ENCODE peak calls at places on chromosome X, in four cellular contexts. X is cerebellum, F is MCF 10A, D is midbrain. Y is an unnamed sample.

GRCh38 chrX:131827935-131828334 is 195.2 kb upstream of the STK26 start:
- DNase-seq in X (no peak), F (peak), D (peak), Y (no peak)

GRCh38 chrX:138886769-138887168 is 175.3 kb upstream of the FGF13 start:
- DNase-seq in X (no peak), F (peak), D (no peak), Y (no peak)

GRCh38 chrX:110600745-110601310 is 194.8 kb downstream of the CHRDL1 start:
- DNase-seq in X (no peak), F (peak), D (no peak), Y (no peak)

GRCh38 chrX:24619647-24620046 is 27.5 kb downstream of the PCYT1B start:
- DNase-seq in X (no peak), F (peak), D (peak), Y (peak)

GRCh38 chrX:40383360-40383759 is 197.4 kb upstream of the ATP6AP2 start:
- DNase-seq in X (no peak), F (no peak), D (no peak), Y (no peak)

GRCh38 chrX:54180403-54180802 is 2.7 kb downstream of the FAM120C start:
- DNase-seq in X (no peak), F (no peak), D (no peak), Y (no peak)

GRCh38 chrX:39418936-39419659 is 617.8 kb downstream of the MID1IP1 start:
- DNase-seq in X (peak), F (no peak), D (peak), Y (no peak)

GRCh38 chrX:20517565-20517964 is 250.9 kb upstream of the RPS6KA3 start:
- DNase-seq in X (no peak), F (no peak), D (no peak), Y (no peak)

GRCh38 chrX:24799565-24799964 is 105.8 kb downstream of the POLA1 start:
- DNase-seq in X (no peak), F (no peak), D (no peak), Y (no peak)

GRCh38 chrX:40146471-40147398 is 49.0 kb upstream of the BCOR start:
- DNase-seq in X (peak), F (peak), D (no peak), Y (no peak)

GRCh38 chrX:70432936-70433847 is 10.1 kb downstream of the GDPD2 start:
- DNase-seq in X (no peak), F (no peak), D (no peak), Y (no peak)

GRCh38 chrX:355329-356050 is 31.2 kb downstream of the PPP2R3B start:
- DNase-seq in X (no peak), F (no peak), D (no peak), Y (no peak)

GRCh38 chrX:53050841-53051240 is 2.3 kb downstream of the GPR173 start:
- DNase-seq in X (no peak), F (no peak), D (no peak), Y (no peak)

GRCh38 chrX:17559728-17560379 is 177.4 kb upstream of the SCML1 start:
- DNase-seq in X (no peak), F (peak), D (no peak), Y (no peak)

GRCh38 chrX:39900788-39901170 is 197.0 kb downstream of the BCOR start:
- DNase-seq in X (no peak), F (no peak), D (no peak), Y (no peak)

GRCh38 chrX:135411893-135412292 is 9.9 kb upstream of the SMIM10L2A start:
- DNase-seq in X (no peak), F (peak), D (no peak), Y (no peak)

GRCh38 chrX:121836000-121836399 is 788.6 kb downstream of the GLUD2 start:
- DNase-seq in X (no peak), F (no peak), D (no peak), Y (no peak)

GRCh38 chrX:85115252-85115651 is 111.6 kb downstream of the APOOL start:
- DNase-seq in X (no peak), F (no peak), D (no peak), Y (no peak)

GRCh38 chrX:106740193-106740780 is 13.8 kb downstream of the RNF128 start:
- DNase-seq in X (no peak), F (no peak), D (no peak), Y (no peak)

GRCh38 chrX:20989361-20989760 is 384.9 kb upstream of the CNKSR2 start:
- DNase-seq in X (no peak), F (no peak), D (no peak), Y (no peak)

GRCh38 chrX:49249071-49249470 is 13.8 kb downstream of the CCDC22 start:
- DNase-seq in X (no peak), F (no peak), D (no peak), Y (no peak)

GRCh38 chrX:154840856-154841255 is 6.4 kb upstream of the SMIM9 start:
- DNase-seq in X (peak), F (peak), D (peak), Y (peak)

GRCh38 chrX:48468693-48469691 is 1.1 kb downstream of the SLC38A5 start:
- DNase-seq in X (no peak), F (no peak), D (no peak), Y (no peak)

GRCh38 chrX:22349116-22349515 is 76.4 kb downstream of the CBLL2 start:
- DNase-seq in X (no peak), F (no peak), D (no peak), Y (no peak)

GRCh38 chrX:105822138-105823091 is at the start of gene NRK:
- DNase-seq in X (no peak), F (no peak), D (no peak), Y (no peak)

GRCh38 chrX:100648601-100649417 is 4.8 kb downstream of the SRPX2 start:
- DNase-seq in X (no peak), F (no peak), D (no peak), Y (no peak)

Y was measured in putamen.